ENCODE peak calls at places on chromosomes 1 and 21, in eight cellular contexts. U is HepG2, W is tibial nerve, X is kidney, P is heart right ventricle, Q is pancreas, D is SJCRH30, S is body of pancreas. N is an unnamed sample. For H3K9me3, the result is how much of the 10 kb centered on the place peaks cover.

GRCh38 chr1:29415156-29415830 is 179.0 kb downstream of the PTPRU start:
- DNase-seq in U (peak), W (no peak), X (no peak), P (no peak), Q (peak), D (peak), S (no peak), N (no peak)

GRCh38 chr21:40176732-40177131 is 309.5 kb downstream of the PCP4 start:
- DNase-seq in U (no peak), W (no peak), X (no peak), P (no peak), Q (no peak), D (peak), S (peak), N (no peak)

GRCh38 chr1:208187499-208188041 is 56.6 kb downstream of the PLXNA2 start:
- DNase-seq in U (no peak), W (no peak), X (no peak), P (no peak), Q (no peak), D (no peak), S (no peak), N (no peak)

GRCh38 chr1:58753431-58753866 is 30.4 kb downstream of the JUN start:
- DNase-seq in U (peak), W (no peak), X (no peak), P (no peak), Q (no peak), D (no peak), S (no peak), N (no peak)

GRCh38 chr21:33871171-33871570 is 44.4 kb downstream of the ATP5PO start:
- DNase-seq in U (no peak), W (no peak), X (no peak), P (no peak), Q (no peak), D (no peak), S (no peak), N (no peak)

GRCh38 chr1:11571906-11572616 is 82.2 kb downstream of the FBXO2 start:
- DNase-seq in U (peak), W (no peak), X (no peak), P (no peak), Q (no peak), D (peak), S (no peak), N (peak)

GRCh38 chr1:167095368-167095767 is 1.5 kb downstream of the STYXL2 start:
- DNase-seq in U (no peak), W (no peak), X (no peak), P (no peak), Q (no peak), D (peak), S (no peak), N (no peak)

GRCh38 chr1:113749402-113749801 is 9.9 kb downstream of the PHTF1 start:
- DNase-seq in U (no peak), W (no peak), X (no peak), P (no peak), Q (no peak), D (no peak), S (no peak), N (no peak)

GRCh38 chr1:46173361-46173856 is 1.5 kb upstream of the TSPAN1 start:
- DNase-seq in U (no peak), W (no peak), X (no peak), P (peak), Q (no peak), D (peak), S (no peak), N (no peak)

GRCh38 chr21:45335761-45336534 is 48.3 kb upstream of the POFUT2 start:
- DNase-seq in U (no peak), W (no peak), X (peak), P (no peak), Q (no peak), D (no peak), S (peak), N (peak)

GRCh38 chr1:183732251-183732650 is 72.7 kb upstream of the RGL1 start:
- DNase-seq in U (no peak), W (no peak), X (no peak), P (no peak), Q (no peak), D (no peak), S (no peak), N (no peak)

GRCh38 chr1:54836594-54836993 is 35.5 kb upstream of the TTC22 start:
- DNase-seq in U (no peak), W (no peak), X (no peak), P (no peak), Q (no peak), D (no peak), S (no peak), N (no peak)

GRCh38 chr1:206753141-206753540 is 17.4 kb upstream of the IL19 start:
- DNase-seq in U (no peak), W (no peak), X (no peak), P (no peak), Q (no peak), D (no peak), S (no peak), N (no peak)

GRCh38 chr1:203055166-203055799 is 29.0 kb downstream of the PPFIA4 start:
- DNase-seq in U (no peak), W (no peak), X (no peak), P (no peak), Q (no peak), D (peak), S (no peak), N (no peak)

GRCh38 chr1:59879556-59879955 is 47.0 kb downstream of the CYP2J2 start:
- DNase-seq in U (peak), W (peak), X (no peak), P (peak), Q (peak), D (peak), S (peak), N (no peak)

GRCh38 chr1:204842892-204843291 is 27.8 kb upstream of the NFASC start:
- DNase-seq in U (no peak), W (no peak), X (no peak), P (no peak), Q (no peak), D (peak), S (no peak), N (no peak)

GRCh38 chr1:91831132-91831930 is 54.6 kb downstream of the TGFBR3 start:
- DNase-seq in U (no peak), W (peak), X (no peak), P (no peak), Q (no peak), D (no peak), S (no peak), N (no peak)

GRCh38 chr1:55143686-55144085 is 71.5 kb downstream of the USP24 start:
- DNase-seq in U (peak), W (no peak), X (no peak), P (no peak), Q (no peak), D (no peak), S (peak), N (no peak)

GRCh38 chr1:201268604-201269151 is 14.6 kb upstream of the PKP1 start:
- DNase-seq in U (no peak), W (no peak), X (peak), P (no peak), Q (no peak), D (peak), S (peak), N (peak)

GRCh38 chr1:9903801-9904527 is 6.1 kb downstream of the CTNNBIP1 start:
- DNase-seq in U (no peak), W (no peak), X (no peak), P (no peak), Q (no peak), D (no peak), S (no peak), N (no peak)

GRCh38 chr1:178543291-178543609 is 30.3 kb downstream of the TEX35 start:
- DNase-seq in U (no peak), W (no peak), X (no peak), P (no peak), Q (no peak), D (no peak), S (no peak), N (no peak)

GRCh38 chr1:35790670-35791069 is 17.1 kb upstream of the AGO4 start:
- DNase-seq in U (no peak), W (no peak), X (no peak), P (no peak), Q (no peak), D (no peak), S (no peak), N (no peak)

GRCh38 chr1:34108269-34108668 is 56.8 kb downstream of the CSMD2 start:
- DNase-seq in U (no peak), W (no peak), X (no peak), P (no peak), Q (no peak), D (no peak), S (no peak), N (no peak)

DNA sequence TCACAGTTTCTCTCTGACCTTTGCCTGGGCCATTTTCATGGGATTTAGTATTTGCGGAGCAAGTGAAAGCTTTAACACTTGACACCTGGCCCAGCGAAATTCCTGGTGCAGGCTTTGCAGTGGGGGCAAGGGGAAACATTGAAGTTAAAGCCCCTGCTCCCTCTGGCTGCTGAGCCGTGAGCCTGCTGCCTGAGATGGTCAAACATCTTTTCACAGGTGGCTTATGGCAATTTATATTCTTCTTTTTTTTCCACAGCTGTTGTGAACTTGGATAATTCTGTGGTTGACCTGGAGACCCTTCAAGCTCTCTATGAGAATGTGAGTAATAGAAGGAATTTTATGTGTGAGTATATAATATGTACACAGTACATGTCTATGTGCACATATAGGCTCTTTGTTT is 202.9 kb downstream of the FMN2 start:
- DNase-seq in U (no peak), W (no peak), X (no peak), P (no peak), Q (no peak), D (peak), S (no peak), N (no peak)
- H3K9me3 ChIP-seq in U (under half), W (under half), X (under half), P (under half), Q (under half), D (under half), S (under half), N (under half)

DNA sequence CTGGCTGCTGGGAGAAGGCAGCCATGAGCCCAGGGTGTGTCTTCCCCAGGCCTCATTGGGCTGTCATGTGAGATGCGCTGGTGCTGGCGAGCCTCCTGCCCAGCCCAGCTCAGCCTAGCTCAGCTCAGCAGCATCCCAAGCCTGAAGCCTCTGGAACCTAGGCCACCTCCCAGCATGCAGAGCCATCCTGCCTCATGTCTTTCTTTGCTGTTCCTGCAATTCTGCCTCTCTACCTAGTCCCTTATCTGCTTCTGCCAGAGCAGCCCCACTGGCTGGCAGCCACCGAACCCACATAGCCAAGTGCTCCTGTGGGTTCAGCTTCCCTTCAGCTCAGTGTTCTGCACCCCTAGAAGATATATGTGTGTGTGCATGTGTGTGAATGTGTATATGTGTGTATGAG is 291.6 kb upstream of the VAMP3 start:
- DNase-seq in U (no peak), W (no peak), X (no peak), P (no peak), Q (no peak), D (no peak), S (no peak), N (no peak)
- H3K9me3 ChIP-seq in U (under half), W (under half), X (under half), P (under half), Q (under half), D (under half), S (under half), N (under half)

GRCh38 chr1:2854151-2854550 is 52.7 kb upstream of the TTC34 start:
- DNase-seq in U (no peak), W (no peak), X (peak), P (no peak), Q (no peak), D (no peak), S (no peak), N (peak)
- H3K9me3 ChIP-seq in U (under half), W (under half), X (under half), P (under half), Q (under half), D (under half), S (under half), N (under half)

GRCh38 chr1:246921481-246921880 is 10.3 kb downstream of the AHCTF1 start:
- DNase-seq in U (no peak), W (no peak), X (no peak), P (no peak), Q (no peak), D (no peak), S (no peak), N (no peak)

GRCh38 chr1:246923482-246923881 is 8.3 kb downstream of the AHCTF1 start:
- DNase-seq in U (no peak), W (no peak), X (no peak), P (no peak), Q (no peak), D (no peak), S (no peak), N (no peak)

GRCh38 chr1:246923900-246924299 is 7.8 kb downstream of the AHCTF1 start:
- DNase-seq in U (no peak), W (no peak), X (no peak), P (no peak), Q (no peak), D (no peak), S (no peak), N (no peak)

GRCh38 chr1:246930830-246931548 is 759 bp downstream of the AHCTF1 start:
- DNase-seq in U (peak), W (peak), X (peak), P (peak), Q (peak), D (peak), S (peak), N (peak)

DNA sequence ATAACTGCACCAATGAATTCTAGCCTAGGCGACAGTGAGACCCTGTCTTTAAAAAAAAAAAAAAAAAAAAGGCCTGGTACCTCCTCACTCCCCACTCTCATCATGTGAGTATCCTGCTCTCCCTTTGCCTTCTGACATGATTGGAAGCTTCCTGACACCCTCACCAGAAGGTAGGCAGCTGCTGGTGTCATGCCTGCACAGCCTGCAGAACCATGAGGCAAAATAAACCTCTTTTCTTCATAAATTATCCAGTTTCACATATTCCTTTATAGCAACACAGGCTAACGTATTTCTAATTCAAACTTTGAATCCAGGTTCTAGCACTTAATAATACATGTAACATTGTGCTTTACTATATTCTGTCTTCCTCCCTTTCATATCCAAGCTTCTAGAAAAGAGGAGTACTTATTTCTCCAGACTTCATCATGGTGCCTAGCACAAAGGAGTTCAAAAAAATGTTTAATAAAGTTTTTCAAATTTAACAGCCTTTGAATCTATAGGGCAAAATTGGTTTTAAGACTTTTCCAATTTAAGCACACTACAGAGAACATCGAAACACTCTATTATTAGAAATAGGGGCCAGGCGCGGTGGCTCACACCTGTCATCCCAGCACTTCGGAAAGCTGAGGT is 5.6 kb downstream of the AHCTF1 start:
- DNase-seq in U (no peak), W (no peak), X (no peak), P (no peak), Q (no peak), D (no peak), S (no peak), N (no peak)
- H3K9me3 ChIP-seq in U (under half), W (under half), X (under half), P (under half), Q (under half), D (under half), S (under half), N (under half)

DNA sequence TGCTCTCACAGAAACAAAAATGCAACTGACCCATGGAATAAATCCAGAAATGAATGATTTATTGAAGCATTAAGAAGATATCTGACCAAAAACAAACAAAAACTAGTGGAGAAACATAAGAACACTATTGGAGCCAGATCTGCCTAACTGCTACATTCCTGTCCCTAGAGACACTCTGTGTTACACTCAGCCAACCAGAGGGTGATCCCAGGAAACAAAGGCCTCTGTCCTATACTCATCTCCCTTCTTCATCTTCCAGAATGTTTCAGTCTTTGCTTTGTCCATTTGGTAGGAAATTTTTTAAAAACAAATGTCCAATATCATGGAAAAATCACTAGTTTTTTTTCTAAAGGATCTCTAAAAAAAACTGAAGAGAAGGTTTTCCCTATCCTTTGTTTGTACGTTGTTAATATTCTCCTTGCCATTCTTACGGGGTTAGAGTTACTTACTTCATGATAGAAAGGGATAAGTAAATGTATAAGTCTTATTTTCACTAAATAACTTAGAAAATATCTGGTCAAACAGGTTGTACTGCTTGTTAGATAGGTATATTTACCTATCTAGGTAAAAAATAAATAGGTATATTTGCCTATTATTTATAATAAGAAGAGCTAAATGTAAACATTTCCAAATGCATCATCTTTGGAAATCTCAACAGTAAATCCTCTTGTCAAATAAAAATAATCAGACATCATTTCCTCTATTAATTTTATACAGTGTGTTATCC is 59.1 kb downstream of the NME7 start:
- DNase-seq in U (no peak), W (no peak), X (no peak), P (no peak), Q (no peak), D (no peak), S (no peak), N (no peak)
- H3K9me3 ChIP-seq in U (under half), W (under half), X (under half), P (under half), Q (under half), D (under half), S (under half), N (under half)

GRCh38 chr21:15401331-15401730 is 328.5 kb upstream of the USP25 start:
- DNase-seq in U (peak), W (no peak), X (no peak), P (no peak), Q (no peak), D (no peak), S (no peak), N (no peak)
- H3K9me3 ChIP-seq in U (under half), W (under half), X (under half), P (under half), Q (under half), D (under half), S (under half), N (under half)

GRCh38 chr1:152535774-152536173 is 21.5 kb downstream of the CRCT1 start:
- DNase-seq in U (no peak), W (no peak), X (no peak), P (no peak), Q (no peak), D (no peak), S (no peak), N (no peak)
- H3K9me3 ChIP-seq in U (under half), W (under half), X (under half), P (under half), Q (under half), D (under half), S (under half), N (under half)

GRCh38 chr1:2819429-2819828 is 17.9 kb upstream of the TTC34 start:
- DNase-seq in U (no peak), W (no peak), X (no peak), P (no peak), Q (no peak), D (no peak), S (no peak), N (peak)
- H3K9me3 ChIP-seq in U (under half), W (under half), X (under half), P (under half), Q (under half), D (under half), S (under half), N (under half)